ENCODE peak calls at places on chromosomes 16 and 17, in four cellular contexts. C is ACHN, V is glutamatergic neuron, X is neural progenitor cell. G is an unnamed sample.

GRCh38 chr17:76255801-76256429 is 9.2 kb upstream of the UBALD2 start:
- DNase-seq in C (no peak), V (no peak), X (no peak), G (no peak)

GRCh38 chr17:79495665-79496064 is 115.2 kb downstream of the RBFOX3 start:
- DNase-seq in C (no peak), V (no peak), X (no peak), G (peak)

GRCh38 chr17:75044716-75045115 is 2.1 kb downstream of the ATP5PD start:
- DNase-seq in C (no peak), V (no peak), X (no peak), G (no peak)

GRCh38 chr17:40086150-40087044 is 14.0 kb downstream of the NR1D1 start:
- DNase-seq in C (peak), V (peak), X (peak), G (peak)

GRCh38 chr17:46136820-46137219 is 56.4 kb downstream of the KANSL1 start:
- DNase-seq in C (no peak), V (no peak), X (no peak), G (no peak)

GRCh38 chr17:3695723-3696411 is at the start of gene P2RX5:
- DNase-seq in C (peak), V (peak), X (peak), G (no peak)

GRCh38 chr17:45234641-45235040 is 13.0 kb downstream of the FMNL1 start:
- DNase-seq in C (peak), V (peak), X (peak), G (peak)

GRCh38 chr16:11784048-11784780 is 12.8 kb downstream of the ZC3H7A start:
- DNase-seq in C (no peak), V (no peak), X (no peak), G (no peak)